ENCODE peak calls at places on chromosome 5, in seven cellular contexts. C is brain microvascular endothelial cell, K is BJ, Z is WTC11, N is AG09309, W is body of pancreas, O is tibial nerve. J is an unnamed sample.

GRCh38 chr5:140372971-140373487 is 13.0 kb downstream of the SLC4A9 start:
- DNase-seq in C (peak; percentile 58), K (no peak), Z (peak; percentile 88), N (peak; percentile 24), W (peak; percentile 72), O (peak; percentile 69), J (peak; percentile 75)

GRCh38 chr5:39526914-39527477 is 102.2 kb upstream of the DAB2 start:
- DNase-seq in C (no peak), K (no peak), Z (no peak), N (no peak), W (no peak), O (no peak), J (no peak)

GRCh38 chr5:66669862-66670195 is 73.6 kb downstream of the MAST4 start:
- DNase-seq in C (no peak), K (no peak), Z (no peak), N (no peak), W (no peak), O (no peak), J (no peak)

GRCh38 chr5:116076496-116076895 is 8.3 kb upstream of the COMMD10 start:
- DNase-seq in C (no peak), K (no peak), Z (no peak), N (no peak), W (no peak), O (no peak), J (no peak)

GRCh38 chr5:146560205-146560812 is 44.3 kb upstream of the GPR151 start:
- DNase-seq in C (no peak), K (no peak), Z (no peak), N (peak; percentile 31), W (peak; percentile 14), O (no peak), J (no peak)

GRCh38 chr5:151328734-151329133 is 18.6 kb downstream of the SLC36A2 start:
- DNase-seq in C (no peak), K (no peak), Z (no peak), N (no peak), W (no peak), O (no peak), J (no peak)

GRCh38 chr5:111742595-111742994 is 14.4 kb downstream of the NREP start:
- DNase-seq in C (peak; percentile 61), K (peak; percentile 78), Z (no peak), N (peak; percentile 75), W (peak; percentile 16), O (no peak), J (no peak)

GRCh38 chr5:34991486-34992238 is 56.1 kb downstream of the AGXT2 start:
- DNase-seq in C (peak; percentile 66), K (no peak), Z (no peak), N (no peak), W (no peak), O (no peak), J (no peak)

GRCh38 chr5:155529366-155529765 is 515.8 kb downstream of the KIF4B start:
- DNase-seq in C (no peak), K (no peak), Z (no peak), N (no peak), W (no peak), O (no peak), J (no peak)

GRCh38 chr5:139064613-139065012 is 133.6 kb downstream of the SIL1 start:
- DNase-seq in C (no peak), K (no peak), Z (no peak), N (no peak), W (no peak), O (no peak), J (no peak)

GRCh38 chr5:154857091-154857533 is 1.3 kb upstream of the CNOT8 start:
- DNase-seq in C (no peak), K (no peak), Z (no peak), N (no peak), W (no peak), O (peak; percentile 80), J (peak; percentile 86)

GRCh38 chr5:1052076-1052475 is 43.5 kb downstream of the NKD2 start:
- DNase-seq in C (no peak), K (no peak), Z (no peak), N (no peak), W (no peak), O (no peak), J (no peak)

GRCh38 chr5:175814676-175815075 is 56.7 kb upstream of the CPLX2 start:
- DNase-seq in C (peak; percentile 61), K (peak; percentile 36), Z (no peak), N (peak; percentile 46), W (no peak), O (no peak), J (peak; percentile 41)

GRCh38 chr5:39605145-39605544 is 180.4 kb upstream of the DAB2 start:
- DNase-seq in C (no peak), K (no peak), Z (no peak), N (no peak), W (no peak), O (no peak), J (no peak)

GRCh38 chr5:172683696-172684464 is 42.8 kb downstream of the NEURL1B start:
- DNase-seq in C (no peak), K (no peak), Z (peak; percentile 62), N (no peak), W (no peak), O (no peak), J (no peak)

GRCh38 chr5:141402553-141403328 is at the start of gene PCDHGA9:
- DNase-seq in C (peak; percentile 24), K (no peak), Z (no peak), N (no peak), W (no peak), O (no peak), J (no peak)

GRCh38 chr5:149749481-149750365 is 19.6 kb downstream of the PPARGC1B start:
- DNase-seq in C (no peak), K (no peak), Z (no peak), N (no peak), W (no peak), O (no peak), J (no peak)

GRCh38 chr5:66840527-66841013 is 244.4 kb downstream of the MAST4 start:
- DNase-seq in C (no peak), K (no peak), Z (no peak), N (no peak), W (no peak), O (no peak), J (no peak)

GRCh38 chr5:131795879-131796792 is 681 bp downstream of the FNIP1 start:
- DNase-seq in C (peak; percentile 35), K (no peak), Z (peak; percentile 52), N (no peak), W (peak; percentile 75), O (peak; percentile 61), J (peak; percentile 68)

GRCh38 chr5:113935453-113935852 is 422.0 kb downstream of the YTHDC2 start:
- DNase-seq in C (no peak), K (no peak), Z (no peak), N (no peak), W (no peak), O (no peak), J (no peak)

DNA sequence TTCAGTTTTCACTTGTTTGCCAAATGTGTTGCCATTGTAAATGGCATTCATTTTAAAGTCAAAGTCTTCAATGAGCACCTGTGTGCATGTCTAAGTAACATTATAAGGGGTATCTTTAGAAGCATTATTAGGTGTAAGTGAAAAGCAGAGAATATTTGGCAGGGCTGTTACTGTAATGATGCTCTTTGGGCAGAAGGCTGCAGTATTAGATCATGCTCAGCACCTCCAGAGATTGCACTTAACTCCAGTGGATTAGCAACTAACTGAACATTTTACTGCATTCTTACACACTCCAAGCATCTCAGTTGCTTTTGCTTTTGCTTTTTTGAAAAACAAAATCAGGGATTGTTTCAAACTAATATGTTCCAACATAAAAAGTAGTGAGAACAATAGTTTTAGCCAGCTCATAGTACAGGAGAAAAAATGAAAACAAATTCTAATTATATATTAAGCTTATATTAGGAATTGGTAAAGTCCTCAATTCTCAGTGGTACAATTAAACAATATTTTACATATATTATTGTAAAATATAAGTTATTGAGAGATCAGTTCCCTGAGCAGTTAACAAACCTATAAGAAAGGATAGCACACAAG is 1740.9 kb upstream of the CDH9 start:
- DNase-seq in C (peak; percentile 29), K (no peak), Z (no peak), N (no peak), W (no peak), O (no peak), J (no peak)
- TF ChIP-seq CTCF in C (peak; percentile 50), K (no peak), Z (no peak), N (no peak), W (no peak), O (no peak), J (no peak)

GRCh38 chr5:9898319-9898718 is 268.2 kb upstream of the TAS2R1 start:
- DNase-seq in C (peak; percentile 59), K (no peak), Z (peak; percentile 52), N (peak; percentile 11), W (peak; percentile 61), O (no peak), J (peak; percentile 25)
- TF ChIP-seq CTCF in C (peak; percentile 79), K (peak; percentile 56), Z (no peak), N (peak; percentile 71), W (peak; percentile 34), O (no peak), J (no peak)

DNA sequence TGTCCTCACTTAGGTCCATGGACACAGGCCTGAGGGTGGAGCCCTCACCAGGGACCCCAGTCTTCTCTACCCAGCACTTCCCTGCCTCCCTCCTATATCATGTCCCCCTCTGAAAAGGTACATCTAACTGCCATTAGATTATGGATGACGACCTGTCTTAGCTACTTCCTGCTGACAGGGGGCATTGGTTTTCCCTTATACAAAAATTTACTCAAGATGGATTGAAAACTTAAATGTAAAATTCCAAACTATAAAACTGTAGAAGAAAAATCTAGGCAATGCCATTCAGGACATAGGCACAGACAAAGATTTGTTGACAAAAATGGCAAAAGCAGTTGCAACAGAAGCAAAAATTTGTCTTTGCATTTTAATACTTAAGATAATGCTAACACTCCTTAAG is 623.2 kb upstream of the FAM174A start:
- DNase-seq in C (no peak), K (no peak), Z (no peak), N (no peak), W (no peak), O (no peak), J (no peak)
- TF ChIP-seq CTCF in C (no peak), K (no peak), Z (no peak), N (no peak), W (no peak), O (no peak), J (no peak)

GRCh38 chr5:7420506-7421280 is 24.8 kb downstream of the ADCY2 start:
- DNase-seq in C (no peak), K (no peak), Z (peak; percentile 58), N (no peak), W (no peak), O (no peak), J (no peak)
- TF ChIP-seq CTCF in C (no peak), K (no peak), Z (no peak), N (no peak), W (no peak), O (no peak), J (no peak)

DNA sequence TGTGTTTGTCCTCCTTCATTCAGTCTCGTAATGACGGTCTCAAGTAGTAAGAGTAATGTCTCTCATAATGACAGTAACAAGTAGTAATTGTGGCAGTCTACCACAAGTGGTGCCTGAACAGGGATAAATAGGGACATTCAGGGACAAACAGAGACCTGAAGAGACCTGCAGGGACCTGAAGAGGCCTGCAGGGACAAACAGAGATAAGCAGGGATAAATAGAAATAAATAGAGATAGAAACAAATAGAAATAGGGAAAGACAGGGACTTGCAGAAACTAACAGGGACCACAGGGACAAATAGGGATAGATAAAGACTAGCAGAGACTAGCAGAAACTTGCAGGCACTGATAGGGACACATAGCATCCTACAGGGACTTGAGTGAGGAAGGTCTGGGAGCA is 7.9 kb downstream of the UGT3A2 start:
- DNase-seq in C (no peak), K (no peak), Z (no peak), N (no peak), W (no peak), O (no peak), J (no peak)
- TF ChIP-seq CTCF in C (no peak), K (no peak), Z (no peak), N (no peak), W (no peak), O (no peak), J (no peak)